ENCODE peak calls at places on chromosomes 12 and 14, in four cellular contexts. One of them, this sample, is unnamed.

GRCh38 chr14:81401420-81402122 is 1.4 kb upstream of the STON2 start:
- DNase-seq in T-helper 2 cell: no peak
- DNase-seq in AG09309: peak
- DNase-seq in heart left ventricle: no peak
- DNase-seq in this sample: no peak

GRCh38 chr12:51186465-51186864 is 13.5 kb upstream of the TFCP2 start:
- DNase-seq in AG09309: no peak
- DNase-seq in T-helper 2 cell: no peak
- DNase-seq in heart left ventricle: no peak
- DNase-seq in this sample: no peak

GRCh38 chr12:67928621-67929369 is 60.5 kb upstream of the IFNG-AS1 start:
- DNase-seq in heart left ventricle: no peak
- DNase-seq in AG09309: no peak
- DNase-seq in T-helper 2 cell: no peak
- DNase-seq in this sample: no peak

GRCh38 chr12:11500861-11501230 is 105.5 kb upstream of the PRB2 start:
- DNase-seq in AG09309: no peak
- DNase-seq in T-helper 2 cell: no peak
- DNase-seq in heart left ventricle: no peak
- DNase-seq in this sample: no peak

GRCh38 chr12:104275689-104276088 is 27.9 kb upstream of the EID3 start:
- DNase-seq in T-helper 2 cell: no peak
- DNase-seq in heart left ventricle: no peak
- DNase-seq in AG09309: no peak
- DNase-seq in this sample: no peak

GRCh38 chr12:48380596-48380995 is 29.9 kb upstream of the ZNF641 start:
- DNase-seq in heart left ventricle: no peak
- DNase-seq in AG09309: no peak
- DNase-seq in T-helper 2 cell: no peak
- DNase-seq in this sample: no peak

GRCh38 chr14:49863483-49864262 is 11.1 kb upstream of the NEMF start:
- DNase-seq in AG09309: no peak
- DNase-seq in T-helper 2 cell: no peak
- DNase-seq in heart left ventricle: no peak
- DNase-seq in this sample: no peak

GRCh38 chr12:32460638-32461037 is 61.3 kb downstream of the FGD4 start:
- DNase-seq in T-helper 2 cell: no peak
- DNase-seq in heart left ventricle: no peak
- DNase-seq in AG09309: no peak
- DNase-seq in this sample: no peak

GRCh38 chr12:128445728-128446127 is 178.8 kb downstream of the TMEM132C start:
- DNase-seq in AG09309: no peak
- DNase-seq in T-helper 2 cell: no peak
- DNase-seq in heart left ventricle: no peak
- DNase-seq in this sample: no peak

GRCh38 chr12:122449317-122449716 is 26.8 kb upstream of the CLIP1 start:
- DNase-seq in heart left ventricle: no peak
- DNase-seq in T-helper 2 cell: no peak
- DNase-seq in AG09309: peak
- DNase-seq in this sample: no peak

GRCh38 chr12:52515319-52515646 is 4.9 kb downstream of the KRT5 start:
- DNase-seq in T-helper 2 cell: no peak
- DNase-seq in heart left ventricle: no peak
- DNase-seq in AG09309: no peak
- DNase-seq in this sample: no peak

This sample was measured in left cardiac atrium.